ENCODE peak calls at places on chromosomes 1 and 21, in five cellular contexts. F, M, S, W and C are unnamed samples.

GRCh38 chr1:227948493-227949260 is 945 bp upstream of the WNT9A start:
- DNase-seq in M (peak), F (no peak), S (peak), W (no peak), C (no peak)

GRCh38 chr1:203289281-203289981 is 15.9 kb upstream of the BTG2 start:
- DNase-seq in W (no peak), F (peak), M (peak), S (no peak), C (no peak)

GRCh38 chr1:41637367-41637766 is 152.9 kb upstream of the EDN2 start:
- DNase-seq in S (no peak), F (no peak), M (no peak), W (no peak), C (no peak)

GRCh38 chr21:45388011-45388521 is 16.9 kb upstream of the COL18A1 start:
- DNase-seq in W (no peak), S (no peak), M (no peak), F (no peak), C (no peak)

GRCh38 chr1:74343191-74343590 is 108.0 kb downstream of the TNNI3K start:
- DNase-seq in S (peak), W (no peak), M (no peak), F (no peak), C (no peak)

GRCh38 chr1:23167353-23168078 is 1.1 kb downstream of the LUZP1 start:
- DNase-seq in F (no peak), S (peak), M (peak), W (no peak), C (peak)

GRCh38 chr1:101748077-101748476 is 248.6 kb downstream of the OLFM3 start:
- DNase-seq in F (no peak), S (no peak), M (no peak), W (no peak), C (no peak)

GRCh38 chr1:178278135-178278534 is 184.2 kb downstream of the RASAL2 start:
- DNase-seq in M (no peak), W (no peak), S (no peak), F (no peak), C (no peak)

GRCh38 chr21:37631319-37632117 is 264.9 kb downstream of the DYRK1A start:
- DNase-seq in S (peak), F (no peak), M (peak), W (no peak), C (no peak)

GRCh38 chr1:224615861-224616760 is at the start of gene CNIH3:
- DNase-seq in W (no peak), S (peak), M (peak), F (no peak), C (peak)

GRCh38 chr1:10638559-10639300 is 157.7 kb downstream of the CASZ1 start:
- DNase-seq in M (no peak), W (no peak), F (no peak), S (no peak), C (no peak)

GRCh38 chr1:41461790-41462679 is 22.4 kb downstream of the EDN2 start:
- DNase-seq in M (no peak), W (no peak), F (no peak), S (no peak), C (no peak)

GRCh38 chr1:156623946-156624813 is 5.0 kb downstream of the HAPLN2 start:
- DNase-seq in M (peak), S (peak), W (no peak), F (no peak), C (peak)

GRCh38 chr1:231170875-231171274 is 9.0 kb downstream of the TRIM67 start:
- DNase-seq in W (no peak), F (no peak), S (no peak), M (no peak), C (no peak)

GRCh38 chr1:9867408-9868243 is 42.4 kb downstream of the CTNNBIP1 start:
- DNase-seq in F (peak), S (peak), M (peak), W (no peak), C (peak)

GRCh38 chr1:248842781-248843331 is 4.8 kb downstream of the ZNF672 start:
- DNase-seq in F (no peak), W (no peak), S (no peak), M (peak), C (no peak)

GRCh38 chr1:115453666-115454065 is 115.6 kb upstream of the NGF start:
- DNase-seq in M (no peak), F (no peak), W (no peak), S (no peak), C (no peak)

DNA sequence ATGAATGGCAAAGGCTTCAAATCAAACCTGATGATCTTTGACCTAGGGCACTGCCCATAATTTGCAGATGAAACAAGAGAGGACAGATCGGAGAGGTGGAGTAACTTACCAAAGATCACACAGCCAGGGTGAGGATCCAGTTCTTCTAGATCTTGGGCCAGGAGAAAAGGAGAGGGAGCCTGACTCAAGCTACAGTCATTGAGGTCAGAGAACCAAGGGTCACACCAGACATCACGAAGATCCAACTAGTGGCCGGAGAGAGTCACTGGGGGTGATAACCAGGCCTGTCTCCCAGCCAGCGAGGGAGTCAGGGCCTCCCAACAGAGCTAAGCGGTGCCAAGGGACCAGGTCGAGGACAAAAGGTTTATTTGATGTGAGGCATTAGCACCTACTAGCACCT is 115.0 kb downstream of the RIPK4 start:
- DNase-seq in M (no peak), F (no peak), W (no peak), S (no peak), C (no peak)
- TF ChIP-seq CTCF in M (no peak), F (no peak), W (no peak), S (no peak), C (no peak)

DNA sequence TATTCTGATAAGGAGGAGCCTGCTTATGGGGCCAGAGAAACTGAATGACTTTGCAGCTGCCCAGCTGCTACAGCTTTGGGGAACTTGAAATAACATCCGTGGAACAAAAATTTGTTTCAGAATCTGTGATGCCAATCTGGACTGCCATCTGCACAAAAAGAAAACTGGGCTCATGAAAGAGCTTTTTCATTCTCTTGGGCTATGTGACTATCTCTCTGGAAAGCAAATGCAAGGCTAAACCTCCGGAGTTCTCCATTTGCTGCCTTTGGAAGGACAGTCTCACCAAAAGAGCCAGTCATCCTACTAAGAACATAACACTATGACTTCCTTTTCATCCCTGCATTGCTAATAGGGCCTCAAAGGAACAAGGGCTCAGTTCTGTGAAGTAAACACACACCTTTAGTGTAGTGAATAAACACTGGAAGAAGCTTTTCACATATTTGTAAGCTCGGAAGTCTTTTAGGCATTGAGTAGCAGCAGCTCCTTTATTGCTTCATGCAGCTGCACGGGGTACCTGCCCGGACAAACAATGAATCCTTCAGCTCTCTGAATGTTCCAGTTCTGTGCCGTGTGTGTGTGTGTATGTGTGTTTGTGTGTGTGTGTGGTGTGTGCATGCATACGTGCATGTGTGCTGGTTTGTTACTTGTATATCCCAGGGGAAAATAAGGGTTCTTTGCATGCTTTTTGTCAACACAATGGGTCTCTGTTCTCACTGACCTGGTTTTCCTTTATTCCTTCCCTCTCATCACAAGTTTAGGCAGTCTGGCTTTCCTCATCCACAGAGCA is 255.5 kb upstream of the SGIP1 start:
- DNase-seq in M (no peak), F (no peak), W (no peak), S (no peak), C (no peak)
- TF ChIP-seq CTCF in M (no peak), F (no peak), W (no peak), S (no peak), C (no peak)

DNA sequence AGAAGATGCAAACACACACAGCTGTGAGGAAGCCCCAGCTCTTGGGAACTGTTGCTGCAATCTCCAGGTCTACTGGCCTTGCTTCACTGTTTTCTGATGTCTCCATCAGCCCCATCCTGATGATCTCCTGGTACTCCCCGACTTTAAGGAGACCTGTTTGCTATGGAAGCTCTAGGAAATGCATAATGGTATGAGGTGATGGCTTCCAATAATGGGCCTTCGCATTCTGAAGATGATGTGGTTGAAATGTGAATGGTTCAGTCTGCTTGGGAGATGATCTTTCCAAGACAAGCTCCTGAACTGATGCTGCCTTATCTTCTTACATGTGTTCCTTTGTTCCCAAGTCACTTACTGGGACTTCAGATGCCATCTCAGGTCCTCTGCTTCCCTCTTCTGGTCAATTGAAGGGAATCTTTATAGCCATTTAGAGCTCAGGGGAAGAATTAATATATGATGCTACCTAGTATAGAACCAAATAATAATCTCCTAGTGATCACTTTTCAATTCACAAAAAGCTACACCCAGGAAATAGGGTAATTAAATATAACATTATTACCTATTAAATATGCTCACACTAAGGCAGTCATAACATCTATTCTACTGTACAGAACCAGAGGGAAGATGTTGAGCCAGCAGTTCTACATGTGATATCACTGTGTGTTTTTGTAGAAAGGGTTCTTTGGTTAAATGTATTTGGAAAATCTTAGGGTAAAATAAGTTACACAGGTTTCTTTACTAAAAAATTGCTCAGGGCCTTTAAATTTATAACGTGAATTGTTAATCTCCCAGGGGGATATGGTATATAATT is 73.9 kb upstream of the VTCN1 start:
- DNase-seq in F (no peak), S (peak), M (peak), W (peak), C (no peak)
- TF ChIP-seq CTCF in F (no peak), S (peak), M (no peak), W (peak), C (peak)

DNA sequence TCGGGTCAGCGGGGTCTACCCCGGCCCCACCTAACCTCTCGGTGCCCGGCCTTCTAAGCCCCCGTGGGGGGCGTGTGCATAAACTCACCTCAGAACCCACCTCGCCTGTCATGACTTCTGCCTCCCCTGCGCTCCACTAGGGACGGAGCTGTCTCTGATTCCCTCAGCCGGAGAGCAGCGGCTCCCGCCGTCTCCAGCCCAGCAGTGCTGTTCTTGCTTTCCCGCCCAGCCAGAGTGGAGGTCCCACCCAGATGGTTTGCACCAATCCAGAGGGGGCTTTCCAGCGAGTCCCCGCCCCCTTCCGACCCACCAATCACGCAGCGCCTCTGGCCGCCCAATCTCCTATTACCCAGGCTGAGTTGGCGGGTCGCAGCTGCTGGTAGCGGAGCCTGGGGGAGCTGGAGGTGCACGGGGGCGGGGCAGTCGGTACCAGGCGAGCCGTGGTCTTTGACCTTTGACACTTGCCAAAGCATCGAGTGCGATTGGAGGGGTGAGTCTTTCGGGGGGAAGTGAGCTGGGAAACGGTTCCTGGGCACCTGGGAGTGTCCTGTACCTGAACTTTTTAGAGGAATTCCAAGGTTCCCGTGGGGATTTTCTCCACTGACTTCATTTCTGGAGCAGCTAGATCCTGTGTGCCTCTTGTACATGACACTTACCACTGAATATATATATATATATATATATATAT is at the start of gene CLSPN:
- DNase-seq in M (peak), F (peak), S (peak), W (peak), C (peak)
- TF ChIP-seq CTCF in M (no peak), F (no peak), S (no peak), W (no peak), C (no peak)

GRCh38 chr21:31459457-31459856 is 115.4 kb upstream of the TIAM1 start:
- DNase-seq in S (peak), M (no peak), F (no peak), W (no peak), C (no peak)
- TF ChIP-seq CTCF in S (peak), M (no peak), F (no peak), W (no peak), C (peak)

DNA sequence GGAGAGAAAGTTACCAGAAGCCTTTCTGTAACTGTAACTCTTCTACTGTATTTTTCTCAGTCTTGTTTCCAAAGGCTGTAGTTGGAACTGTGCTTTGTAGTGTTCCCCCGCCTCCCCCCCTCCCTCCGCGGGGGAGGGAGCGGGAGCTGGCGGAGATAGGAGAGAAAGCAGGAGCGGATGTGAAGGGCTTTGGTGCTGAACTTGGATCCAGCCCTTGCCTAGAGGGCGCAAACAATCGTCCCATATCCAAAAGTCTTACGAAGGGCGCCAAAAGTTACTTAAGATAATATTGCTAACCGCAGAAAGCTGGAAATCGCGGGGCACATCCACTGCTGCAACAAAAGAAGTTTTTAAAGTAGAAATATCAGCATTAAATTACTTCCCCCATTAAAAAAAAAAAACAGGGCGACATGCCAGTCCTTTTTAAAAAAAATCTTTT is 2.4 kb upstream of the NFIA start:
- DNase-seq in S (peak), F (no peak), M (no peak), W (peak), C (peak)
- TF ChIP-seq CTCF in S (peak), F (no peak), M (no peak), W (peak), C (peak)